ENCODE peak calls at places on chromosomes 13 and 19, in nine cellular contexts. One of them, this sample, is unnamed.

GRCh38 chr13:26629260-26629659 is 71.8 kb downstream of the WASF3 start:
- DNase-seq in right lobe of liver: peak; percentile 49
- DNase-seq in A549: no peak
- DNase-seq in heart left ventricle: no peak
- DNase-seq in ovary: no peak
- DNase-seq in adrenal gland: no peak
- DNase-seq in transverse colon: no peak
- DNase-seq in esophagus squamous epithelium: no peak
- DNase-seq in Peyer's patch: no peak
- DNase-seq in this sample: no peak

GRCh38 chr19:50686310-50687032 is 33.1 kb downstream of the SHANK1 start:
- DNase-seq in right lobe of liver: no peak
- DNase-seq in A549: no peak
- DNase-seq in heart left ventricle: no peak
- DNase-seq in ovary: no peak
- DNase-seq in adrenal gland: no peak
- DNase-seq in transverse colon: no peak
- DNase-seq in esophagus squamous epithelium: no peak
- DNase-seq in Peyer's patch: no peak
- DNase-seq in this sample: no peak

GRCh38 chr13:52646967-52647366 is 4.7 kb downstream of the HNRNPA1L2 start:
- DNase-seq in right lobe of liver: no peak
- DNase-seq in A549: no peak
- DNase-seq in heart left ventricle: no peak
- DNase-seq in ovary: no peak
- DNase-seq in adrenal gland: no peak
- DNase-seq in transverse colon: no peak
- DNase-seq in esophagus squamous epithelium: no peak
- DNase-seq in Peyer's patch: no peak
- DNase-seq in this sample: no peak

GRCh38 chr19:49497047-49497789 is 984 bp downstream of the RPS11 start:
- DNase-seq in right lobe of liver: no peak
- DNase-seq in A549: peak; percentile 77
- DNase-seq in heart left ventricle: no peak
- DNase-seq in ovary: no peak
- DNase-seq in adrenal gland: peak; percentile 77
- DNase-seq in transverse colon: peak; percentile 86
- DNase-seq in esophagus squamous epithelium: no peak
- DNase-seq in Peyer's patch: peak; percentile 95
- DNase-seq in this sample: no peak

GRCh38 chr13:112903606-112904195 is 65.3 kb upstream of the MCF2L start:
- DNase-seq in right lobe of liver: no peak
- DNase-seq in A549: no peak
- DNase-seq in heart left ventricle: no peak
- DNase-seq in ovary: peak; percentile 4
- DNase-seq in adrenal gland: peak; percentile 7
- DNase-seq in transverse colon: no peak
- DNase-seq in esophagus squamous epithelium: no peak
- DNase-seq in Peyer's patch: no peak
- DNase-seq in this sample: no peak

GRCh38 chr13:73480784-73481183 is 422.0 kb downstream of the KLF5 start:
- DNase-seq in right lobe of liver: no peak
- DNase-seq in A549: no peak
- DNase-seq in heart left ventricle: no peak
- DNase-seq in ovary: no peak
- DNase-seq in adrenal gland: no peak
- DNase-seq in transverse colon: no peak
- DNase-seq in esophagus squamous epithelium: no peak
- DNase-seq in Peyer's patch: no peak
- DNase-seq in this sample: no peak

GRCh38 chr19:12208221-12208620 is 45.3 kb downstream of the ZNF136 start:
- DNase-seq in right lobe of liver: no peak
- DNase-seq in A549: no peak
- DNase-seq in heart left ventricle: no peak
- DNase-seq in ovary: no peak
- DNase-seq in adrenal gland: no peak
- DNase-seq in transverse colon: no peak
- DNase-seq in esophagus squamous epithelium: no peak
- DNase-seq in Peyer's patch: no peak
- DNase-seq in this sample: no peak

GRCh38 chr13:98923641-98924397 is 54.0 kb downstream of the DOCK9 start:
- DNase-seq in right lobe of liver: no peak
- DNase-seq in A549: no peak
- DNase-seq in heart left ventricle: no peak
- DNase-seq in ovary: no peak
- DNase-seq in adrenal gland: no peak
- DNase-seq in transverse colon: no peak
- DNase-seq in esophagus squamous epithelium: no peak
- DNase-seq in Peyer's patch: no peak
- DNase-seq in this sample: no peak

GRCh38 chr19:44939668-44940067 is 2.4 kb upstream of the APOC4 start:
- DNase-seq in right lobe of liver: peak; percentile 75
- DNase-seq in A549: no peak
- DNase-seq in heart left ventricle: peak; percentile 5
- DNase-seq in ovary: no peak
- DNase-seq in adrenal gland: no peak
- DNase-seq in transverse colon: no peak
- DNase-seq in esophagus squamous epithelium: no peak
- DNase-seq in Peyer's patch: no peak
- DNase-seq in this sample: no peak

GRCh38 chr19:7910321-7911161 is 4.1 kb upstream of the TGFBR3L start:
- DNase-seq in right lobe of liver: peak; percentile 54
- DNase-seq in A549: no peak
- DNase-seq in heart left ventricle: peak; percentile 55
- DNase-seq in ovary: peak; percentile 43
- DNase-seq in adrenal gland: no peak
- DNase-seq in transverse colon: no peak
- DNase-seq in esophagus squamous epithelium: no peak
- DNase-seq in Peyer's patch: peak; percentile 43
- DNase-seq in this sample: no peak

GRCh38 chr19:7911509-7912143 is 3.0 kb upstream of the TGFBR3L start:
- DNase-seq in right lobe of liver: peak; percentile 46
- DNase-seq in A549: no peak
- DNase-seq in heart left ventricle: peak; percentile 64
- DNase-seq in ovary: peak; percentile 38
- DNase-seq in adrenal gland: no peak
- DNase-seq in transverse colon: no peak
- DNase-seq in esophagus squamous epithelium: no peak
- DNase-seq in Peyer's patch: peak; percentile 40
- DNase-seq in this sample: no peak

GRCh38 chr19:7913652-7914051 is 978 bp upstream of the TGFBR3L start:
- DNase-seq in right lobe of liver: no peak
- DNase-seq in A549: no peak
- DNase-seq in heart left ventricle: no peak
- DNase-seq in ovary: no peak
- DNase-seq in adrenal gland: no peak
- DNase-seq in transverse colon: no peak
- DNase-seq in esophagus squamous epithelium: no peak
- DNase-seq in Peyer's patch: no peak
- DNase-seq in this sample: no peak

GRCh38 chr19:7912697-7913564 is 1.7 kb upstream of the TGFBR3L start:
- DNase-seq in right lobe of liver: peak; percentile 52
- DNase-seq in A549: no peak
- DNase-seq in heart left ventricle: no peak
- DNase-seq in ovary: peak; percentile 39
- DNase-seq in adrenal gland: no peak
- DNase-seq in transverse colon: no peak
- DNase-seq in esophagus squamous epithelium: no peak
- DNase-seq in Peyer's patch: peak; percentile 43
- DNase-seq in this sample: peak; percentile 19

GRCh38 chr19:7912144-7912696 is 2.4 kb upstream of the TGFBR3L start:
- DNase-seq in right lobe of liver: peak; percentile 52
- DNase-seq in A549: no peak
- DNase-seq in heart left ventricle: no peak
- DNase-seq in ovary: peak; percentile 43
- DNase-seq in adrenal gland: no peak
- DNase-seq in transverse colon: no peak
- DNase-seq in esophagus squamous epithelium: no peak
- DNase-seq in Peyer's patch: peak; percentile 46
- DNase-seq in this sample: no peak
- TF ChIP-seq POLR2A in right lobe of liver: no peak
- TF ChIP-seq POLR2A in A549: no peak
- TF ChIP-seq POLR2A in heart left ventricle: no peak
- TF ChIP-seq POLR2A in ovary: no peak
- TF ChIP-seq POLR2A in adrenal gland: no peak
- TF ChIP-seq POLR2A in transverse colon: no peak
- TF ChIP-seq POLR2A in esophagus squamous epithelium: no peak
- TF ChIP-seq POLR2A in Peyer's patch: no peak
- TF ChIP-seq POLR2A in this sample: no peak

DNA sequence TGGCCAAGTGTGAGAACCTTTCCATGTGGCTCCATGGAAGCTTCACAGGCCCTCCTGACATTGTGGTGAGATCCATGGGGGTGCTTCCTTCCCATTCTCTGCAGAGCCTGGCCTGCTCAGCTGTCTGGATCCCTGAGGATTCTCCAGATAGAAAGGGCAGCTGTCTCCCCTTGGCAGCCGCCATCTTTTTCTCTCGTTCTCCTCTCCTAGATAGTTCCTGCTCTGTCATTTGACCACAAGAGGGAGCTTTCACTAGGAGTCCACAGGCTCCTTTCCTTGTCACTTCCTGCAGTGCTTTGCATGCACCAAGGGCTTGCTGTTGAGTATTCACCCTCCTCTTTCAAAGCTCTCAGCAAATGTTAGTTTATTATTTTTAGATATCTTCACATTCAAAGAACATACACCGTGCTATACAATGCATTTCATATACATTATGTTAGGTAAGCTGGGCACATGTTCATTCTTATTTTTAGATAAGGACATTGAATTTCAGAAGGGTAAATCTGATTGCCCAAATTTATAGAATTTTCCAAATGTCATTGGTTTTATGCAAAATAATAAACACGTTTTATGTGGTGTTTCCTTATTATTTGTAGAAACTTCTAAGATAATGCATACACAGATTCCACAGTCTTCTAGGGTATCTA is 133.2 kb downstream of the FRY start:
- DNase-seq in right lobe of liver: no peak
- DNase-seq in A549: peak; percentile 50
- DNase-seq in heart left ventricle: no peak
- DNase-seq in ovary: no peak
- DNase-seq in adrenal gland: peak; percentile 53
- DNase-seq in transverse colon: no peak
- DNase-seq in esophagus squamous epithelium: no peak
- DNase-seq in Peyer's patch: no peak
- DNase-seq in this sample: no peak
- TF ChIP-seq CTCF in right lobe of liver: peak; percentile 38
- TF ChIP-seq CTCF in A549: peak; percentile 49
- TF ChIP-seq CTCF in heart left ventricle: peak; percentile 47
- TF ChIP-seq CTCF in ovary: no peak
- TF ChIP-seq CTCF in adrenal gland: peak; percentile 52
- TF ChIP-seq CTCF in transverse colon: peak; percentile 39
- TF ChIP-seq CTCF in esophagus squamous epithelium: no peak
- TF ChIP-seq CTCF in Peyer's patch: peak; percentile 58
- TF ChIP-seq CTCF in this sample: no peak

GRCh38 chr19:51903192-51903591 is 1.6 kb downstream of the ZNF649 start:
- DNase-seq in right lobe of liver: no peak
- DNase-seq in A549: no peak
- DNase-seq in heart left ventricle: no peak
- DNase-seq in ovary: no peak
- DNase-seq in adrenal gland: no peak
- DNase-seq in transverse colon: no peak
- DNase-seq in esophagus squamous epithelium: no peak
- DNase-seq in Peyer's patch: no peak
- DNase-seq in this sample: no peak

GRCh38 chr19:51901860-51902259 is 3.0 kb downstream of the ZNF649 start:
- DNase-seq in right lobe of liver: no peak
- DNase-seq in A549: no peak
- DNase-seq in heart left ventricle: no peak
- DNase-seq in ovary: no peak
- DNase-seq in adrenal gland: no peak
- DNase-seq in transverse colon: no peak
- DNase-seq in esophagus squamous epithelium: no peak
- DNase-seq in Peyer's patch: no peak
- DNase-seq in this sample: no peak

DNA sequence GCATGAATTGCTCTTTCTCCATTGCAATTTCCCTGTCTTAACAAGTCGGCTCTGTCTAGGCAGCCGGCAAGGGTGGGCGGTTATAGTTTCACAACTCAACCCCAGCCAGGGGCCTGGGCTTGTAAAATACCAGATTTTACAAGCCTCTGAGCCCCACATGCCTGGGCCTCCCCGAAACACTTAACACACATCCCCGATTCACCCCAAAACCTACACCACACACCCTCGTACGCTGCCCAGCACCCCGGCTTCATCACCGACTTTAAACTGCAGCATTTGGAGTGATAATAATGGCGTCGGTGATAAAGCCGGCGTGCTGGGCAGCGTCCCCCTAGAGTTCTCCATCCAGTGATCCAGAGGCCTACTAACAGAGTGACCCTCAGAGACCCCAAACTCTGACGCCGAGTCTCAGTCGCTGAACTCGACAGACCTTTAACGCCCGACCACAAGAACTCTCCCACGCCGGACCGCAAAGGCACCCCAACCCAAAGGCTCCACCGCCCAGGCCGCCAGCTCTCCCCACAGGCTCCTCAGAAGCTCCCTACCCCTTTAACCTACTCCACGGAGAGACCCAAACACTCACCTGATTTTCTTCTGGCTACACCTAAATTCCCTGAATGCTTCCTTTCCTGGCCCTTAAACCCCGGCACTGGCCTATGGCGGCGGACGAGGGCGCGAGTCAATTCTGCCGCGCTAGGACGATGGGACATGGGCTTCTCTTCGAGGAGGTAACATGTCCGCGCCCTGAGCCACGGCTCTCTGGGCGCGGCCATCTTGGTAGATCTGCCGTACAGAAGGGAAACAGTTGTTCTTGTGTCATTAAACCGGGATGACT is at the start of gene ZNF649:
- DNase-seq in right lobe of liver: peak; percentile 84
- DNase-seq in A549: peak; percentile 13
- DNase-seq in heart left ventricle: peak; percentile 91
- DNase-seq in ovary: peak; percentile 89
- DNase-seq in adrenal gland: peak; percentile 81
- DNase-seq in transverse colon: peak; percentile 84
- DNase-seq in esophagus squamous epithelium: peak; percentile 25
- DNase-seq in Peyer's patch: peak; percentile 90
- DNase-seq in this sample: peak; percentile 84
- TF ChIP-seq POLR2A in right lobe of liver: peak; percentile 26
- TF ChIP-seq POLR2A in A549: no peak
- TF ChIP-seq POLR2A in heart left ventricle: no peak
- TF ChIP-seq POLR2A in ovary: no peak
- TF ChIP-seq POLR2A in adrenal gland: peak; percentile 36
- TF ChIP-seq POLR2A in transverse colon: no peak
- TF ChIP-seq POLR2A in esophagus squamous epithelium: no peak
- TF ChIP-seq POLR2A in Peyer's patch: no peak
- TF ChIP-seq POLR2A in this sample: no peak

DNA sequence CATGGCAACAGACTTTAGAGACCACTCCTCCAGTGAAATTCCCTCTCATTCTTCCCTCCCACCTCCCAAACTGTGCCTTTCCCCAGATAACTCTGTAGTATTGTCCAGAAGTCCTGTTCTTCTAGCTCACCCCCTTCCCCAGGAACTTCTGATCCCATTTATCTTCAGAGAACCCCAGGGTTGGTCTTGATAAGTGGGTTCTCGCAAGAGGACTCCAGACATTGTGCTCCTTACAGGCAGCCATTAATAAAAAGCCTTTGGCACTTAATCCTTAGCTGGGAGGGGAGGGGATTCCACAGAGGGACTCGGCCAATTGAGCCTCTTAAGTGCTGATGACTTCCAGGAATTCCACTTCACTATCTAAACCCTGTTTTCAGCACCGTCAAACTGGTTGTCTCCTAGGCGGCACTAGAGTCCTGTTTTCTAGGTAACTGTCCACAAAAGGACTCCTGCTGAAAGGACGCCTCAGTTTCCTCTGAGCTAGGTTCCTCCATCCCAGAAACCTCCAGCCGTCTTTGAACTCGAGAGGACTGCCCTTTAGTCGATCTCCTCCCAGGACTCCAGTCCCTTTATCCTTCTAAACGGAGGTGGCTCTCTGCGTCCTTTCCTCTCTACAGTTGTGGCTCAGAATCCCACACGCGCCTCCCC is 2.0 kb downstream of the LTBP4 start:
- DNase-seq in right lobe of liver: no peak
- DNase-seq in A549: no peak
- DNase-seq in heart left ventricle: no peak
- DNase-seq in ovary: no peak
- DNase-seq in adrenal gland: no peak
- DNase-seq in transverse colon: no peak
- DNase-seq in esophagus squamous epithelium: no peak
- DNase-seq in Peyer's patch: no peak
- DNase-seq in this sample: no peak
- TF ChIP-seq CTCF in right lobe of liver: no peak
- TF ChIP-seq CTCF in A549: peak; percentile 20
- TF ChIP-seq CTCF in heart left ventricle: no peak
- TF ChIP-seq CTCF in ovary: no peak
- TF ChIP-seq CTCF in adrenal gland: no peak
- TF ChIP-seq CTCF in transverse colon: no peak
- TF ChIP-seq CTCF in esophagus squamous epithelium: no peak
- TF ChIP-seq CTCF in Peyer's patch: no peak
- TF ChIP-seq CTCF in this sample: no peak

This sample was measured in uterus.